ENCODE peak calls at places on chromosomes 11 and 22, in ten cellular contexts. One of them, this sample, is unnamed.

GRCh38 chr11:2775626-2776350 is 76.0 kb upstream of the KCNQ1OT1 start:
- DNase-seq in stomach: peak
- DNase-seq in dorsolateral prefrontal cortex: no peak
- DNase-seq in upper lobe of right lung: peak
- DNase-seq in A673: no peak
- DNase-seq in DND-41: no peak
- DNase-seq in GM23338: no peak
- DNase-seq in H1: no peak
- DNase-seq in ovary: peak
- DNase-seq in PC-9: no peak
- DNase-seq in this sample: no peak

GRCh38 chr11:10317776-10318526 is 13.1 kb downstream of the ADM start:
- DNase-seq in stomach: no peak
- DNase-seq in dorsolateral prefrontal cortex: no peak
- DNase-seq in upper lobe of right lung: no peak
- DNase-seq in A673: no peak
- DNase-seq in DND-41: no peak
- DNase-seq in GM23338: no peak
- DNase-seq in H1: no peak
- DNase-seq in ovary: no peak
- DNase-seq in PC-9: no peak
- DNase-seq in this sample: no peak

GRCh38 chr11:125223901-125224331 is 59.4 kb downstream of the PKNOX2 start:
- DNase-seq in stomach: no peak
- DNase-seq in dorsolateral prefrontal cortex: no peak
- DNase-seq in upper lobe of right lung: no peak
- DNase-seq in A673: no peak
- DNase-seq in DND-41: no peak
- DNase-seq in GM23338: no peak
- DNase-seq in H1: no peak
- DNase-seq in ovary: peak
- DNase-seq in PC-9: no peak
- DNase-seq in this sample: no peak

GRCh38 chr11:116145187-116145865 is 627.5 kb downstream of the BUD13 start:
- DNase-seq in stomach: no peak
- DNase-seq in dorsolateral prefrontal cortex: no peak
- DNase-seq in upper lobe of right lung: no peak
- DNase-seq in A673: no peak
- DNase-seq in DND-41: no peak
- DNase-seq in GM23338: peak
- DNase-seq in H1: no peak
- DNase-seq in ovary: no peak
- DNase-seq in PC-9: no peak
- DNase-seq in this sample: no peak

GRCh38 chr11:75592699-75593098 is 30.6 kb downstream of the SERPINH1 start:
- DNase-seq in stomach: no peak
- DNase-seq in dorsolateral prefrontal cortex: no peak
- DNase-seq in upper lobe of right lung: no peak
- DNase-seq in A673: no peak
- DNase-seq in DND-41: no peak
- DNase-seq in GM23338: no peak
- DNase-seq in H1: no peak
- DNase-seq in ovary: no peak
- DNase-seq in PC-9: no peak
- DNase-seq in this sample: no peak

GRCh38 chr11:67315325-67315909 is 12.1 kb downstream of the SSH3 start:
- DNase-seq in stomach: no peak
- DNase-seq in dorsolateral prefrontal cortex: no peak
- DNase-seq in upper lobe of right lung: no peak
- DNase-seq in A673: no peak
- DNase-seq in DND-41: no peak
- DNase-seq in GM23338: no peak
- DNase-seq in H1: no peak
- DNase-seq in ovary: no peak
- DNase-seq in PC-9: no peak
- DNase-seq in this sample: no peak

GRCh38 chr11:87425391-87425790 is 387.7 kb downstream of the TMEM135 start:
- DNase-seq in stomach: no peak
- DNase-seq in dorsolateral prefrontal cortex: no peak
- DNase-seq in upper lobe of right lung: no peak
- DNase-seq in A673: no peak
- DNase-seq in DND-41: no peak
- DNase-seq in GM23338: no peak
- DNase-seq in H1: no peak
- DNase-seq in ovary: no peak
- DNase-seq in PC-9: no peak
- DNase-seq in this sample: no peak

GRCh38 chr11:18836415-18836814 is 44.8 kb upstream of the PTPN5 start:
- DNase-seq in stomach: no peak
- DNase-seq in dorsolateral prefrontal cortex: no peak
- DNase-seq in upper lobe of right lung: no peak
- DNase-seq in A673: no peak
- DNase-seq in DND-41: peak
- DNase-seq in GM23338: no peak
- DNase-seq in H1: no peak
- DNase-seq in ovary: no peak
- DNase-seq in PC-9: no peak
- DNase-seq in this sample: no peak

GRCh38 chr11:1884123-1884415 is 7.6 kb downstream of the PRR33 start:
- DNase-seq in stomach: no peak
- DNase-seq in dorsolateral prefrontal cortex: no peak
- DNase-seq in upper lobe of right lung: peak
- DNase-seq in A673: no peak
- DNase-seq in DND-41: no peak
- DNase-seq in GM23338: no peak
- DNase-seq in H1: no peak
- DNase-seq in ovary: no peak
- DNase-seq in PC-9: no peak
- DNase-seq in this sample: no peak

GRCh38 chr11:124536520-124536919 is 6.9 kb downstream of the OR8B12 start:
- DNase-seq in stomach: no peak
- DNase-seq in dorsolateral prefrontal cortex: peak
- DNase-seq in upper lobe of right lung: no peak
- DNase-seq in A673: peak
- DNase-seq in DND-41: no peak
- DNase-seq in GM23338: peak
- DNase-seq in H1: peak
- DNase-seq in ovary: no peak
- DNase-seq in PC-9: peak
- DNase-seq in this sample: no peak

GRCh38 chr11:126384449-126385070 is 29.1 kb downstream of the ST3GAL4 start:
- DNase-seq in stomach: no peak
- DNase-seq in dorsolateral prefrontal cortex: peak
- DNase-seq in upper lobe of right lung: no peak
- DNase-seq in A673: no peak
- DNase-seq in DND-41: no peak
- DNase-seq in GM23338: no peak
- DNase-seq in H1: no peak
- DNase-seq in ovary: peak
- DNase-seq in PC-9: no peak
- DNase-seq in this sample: no peak

GRCh38 chr11:110356769-110357671 is 60.6 kb upstream of the RDX start:
- DNase-seq in stomach: no peak
- DNase-seq in dorsolateral prefrontal cortex: no peak
- DNase-seq in upper lobe of right lung: no peak
- DNase-seq in A673: peak
- DNase-seq in DND-41: no peak
- DNase-seq in GM23338: no peak
- DNase-seq in H1: no peak
- DNase-seq in ovary: no peak
- DNase-seq in PC-9: peak
- DNase-seq in this sample: no peak

GRCh38 chr22:42978453-42979103 is 36.4 kb downstream of the PACSIN2 start:
- DNase-seq in stomach: no peak
- DNase-seq in dorsolateral prefrontal cortex: no peak
- DNase-seq in upper lobe of right lung: no peak
- DNase-seq in A673: no peak
- DNase-seq in DND-41: no peak
- DNase-seq in GM23338: no peak
- DNase-seq in H1: no peak
- DNase-seq in ovary: no peak
- DNase-seq in PC-9: peak
- DNase-seq in this sample: peak

GRCh38 chr11:114084414-114084813 is 24.9 kb downstream of the ZBTB16 start:
- DNase-seq in stomach: no peak
- DNase-seq in dorsolateral prefrontal cortex: no peak
- DNase-seq in upper lobe of right lung: no peak
- DNase-seq in A673: no peak
- DNase-seq in DND-41: no peak
- DNase-seq in GM23338: no peak
- DNase-seq in H1: no peak
- DNase-seq in ovary: no peak
- DNase-seq in PC-9: no peak
- DNase-seq in this sample: no peak
- H3K27ac ChIP-seq in stomach: peak
- H3K27ac ChIP-seq in dorsolateral prefrontal cortex: peak
- H3K27ac ChIP-seq in upper lobe of right lung: no peak
- H3K27ac ChIP-seq in A673: no peak
- H3K27ac ChIP-seq in DND-41: no peak
- H3K27ac ChIP-seq in GM23338: no peak
- H3K27ac ChIP-seq in H1: no peak
- H3K27ac ChIP-seq in ovary: no peak
- H3K27ac ChIP-seq in PC-9: no peak
- H3K27ac ChIP-seq in this sample: peak

GRCh38 chr11:131977854-131978253 is 607.4 kb downstream of the NTM start:
- DNase-seq in stomach: no peak
- DNase-seq in dorsolateral prefrontal cortex: no peak
- DNase-seq in upper lobe of right lung: no peak
- DNase-seq in A673: no peak
- DNase-seq in DND-41: no peak
- DNase-seq in GM23338: peak
- DNase-seq in H1: no peak
- DNase-seq in ovary: no peak
- DNase-seq in PC-9: no peak
- DNase-seq in this sample: peak
- TF ChIP-seq CTCF in stomach: no peak
- TF ChIP-seq CTCF in dorsolateral prefrontal cortex: no peak
- TF ChIP-seq CTCF in upper lobe of right lung: no peak
- TF ChIP-seq CTCF in A673: no peak
- TF ChIP-seq CTCF in DND-41: no peak
- TF ChIP-seq CTCF in GM23338: no peak
- TF ChIP-seq CTCF in H1: no peak
- TF ChIP-seq CTCF in ovary: no peak
- TF ChIP-seq CTCF in PC-9: no peak
- TF ChIP-seq CTCF in this sample: no peak

GRCh38 chr11:59614277-59615131 is 1.1 kb downstream of the OSBP start:
- DNase-seq in stomach: no peak
- DNase-seq in dorsolateral prefrontal cortex: no peak
- DNase-seq in upper lobe of right lung: no peak
- DNase-seq in A673: peak
- DNase-seq in DND-41: no peak
- DNase-seq in GM23338: no peak
- DNase-seq in H1: no peak
- DNase-seq in ovary: peak
- DNase-seq in PC-9: no peak
- DNase-seq in this sample: peak
- H3K27ac ChIP-seq in stomach: peak
- H3K27ac ChIP-seq in dorsolateral prefrontal cortex: peak
- H3K27ac ChIP-seq in upper lobe of right lung: peak
- H3K27ac ChIP-seq in A673: peak
- H3K27ac ChIP-seq in DND-41: peak
- H3K27ac ChIP-seq in GM23338: no peak
- H3K27ac ChIP-seq in H1: no peak
- H3K27ac ChIP-seq in ovary: peak
- H3K27ac ChIP-seq in PC-9: peak
- H3K27ac ChIP-seq in this sample: peak

GRCh38 chr22:20533095-20533878 is 25.9 kb downstream of the MED15 start:
- DNase-seq in stomach: no peak
- DNase-seq in dorsolateral prefrontal cortex: no peak
- DNase-seq in upper lobe of right lung: no peak
- DNase-seq in A673: no peak
- DNase-seq in DND-41: no peak
- DNase-seq in GM23338: no peak
- DNase-seq in H1: no peak
- DNase-seq in ovary: no peak
- DNase-seq in PC-9: no peak
- DNase-seq in this sample: no peak
- TF ChIP-seq CTCF in stomach: no peak
- TF ChIP-seq CTCF in dorsolateral prefrontal cortex: no peak
- TF ChIP-seq CTCF in upper lobe of right lung: no peak
- TF ChIP-seq CTCF in A673: no peak
- TF ChIP-seq CTCF in DND-41: no peak
- TF ChIP-seq CTCF in GM23338: no peak
- TF ChIP-seq CTCF in H1: no peak
- TF ChIP-seq CTCF in ovary: no peak
- TF ChIP-seq CTCF in PC-9: no peak
- TF ChIP-seq CTCF in this sample: no peak

DNA sequence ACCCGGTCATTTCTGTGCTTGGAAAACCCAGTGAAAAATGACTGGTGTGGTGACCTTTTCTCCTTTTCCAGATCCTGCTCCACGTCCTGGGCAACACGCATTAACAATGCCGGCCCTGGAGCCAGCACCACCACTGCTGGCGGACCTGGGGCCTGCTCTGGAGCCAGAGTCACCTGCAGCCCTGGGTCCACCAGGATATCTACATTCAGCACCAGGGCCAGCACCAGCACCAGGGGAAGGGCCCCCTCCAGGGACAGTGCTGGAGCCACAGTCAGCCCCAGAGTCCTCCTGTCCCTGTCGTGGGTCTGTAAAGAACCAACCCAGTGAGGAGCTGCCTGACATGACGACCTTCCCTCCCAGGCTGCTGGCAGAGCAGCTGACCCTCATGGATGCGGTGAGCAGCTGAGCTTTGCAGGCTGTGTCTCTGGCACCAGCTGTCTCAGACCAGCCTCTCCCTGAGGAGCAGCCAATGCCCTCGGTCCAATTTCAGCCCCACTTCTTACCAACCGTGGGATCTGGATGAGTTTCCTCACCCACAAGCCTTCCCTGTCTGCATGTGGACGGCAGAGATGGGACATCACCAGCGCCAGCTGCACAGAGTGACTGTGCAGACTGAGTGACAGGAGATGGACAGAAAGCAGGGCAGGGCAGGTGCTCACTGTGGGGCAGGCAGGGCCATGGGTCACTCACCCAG is 1.9 kb downstream of the RGL4 start:
- DNase-seq in stomach: no peak
- DNase-seq in dorsolateral prefrontal cortex: no peak
- DNase-seq in upper lobe of right lung: no peak
- DNase-seq in A673: no peak
- DNase-seq in DND-41: peak
- DNase-seq in GM23338: peak
- DNase-seq in H1: no peak
- DNase-seq in ovary: no peak
- DNase-seq in PC-9: no peak
- DNase-seq in this sample: no peak
- H3K27ac ChIP-seq in stomach: no peak
- H3K27ac ChIP-seq in dorsolateral prefrontal cortex: no peak
- H3K27ac ChIP-seq in upper lobe of right lung: no peak
- H3K27ac ChIP-seq in A673: no peak
- H3K27ac ChIP-seq in DND-41: peak
- H3K27ac ChIP-seq in GM23338: no peak
- H3K27ac ChIP-seq in H1: no peak
- H3K27ac ChIP-seq in ovary: no peak
- H3K27ac ChIP-seq in PC-9: no peak
- H3K27ac ChIP-seq in this sample: no peak

DNA sequence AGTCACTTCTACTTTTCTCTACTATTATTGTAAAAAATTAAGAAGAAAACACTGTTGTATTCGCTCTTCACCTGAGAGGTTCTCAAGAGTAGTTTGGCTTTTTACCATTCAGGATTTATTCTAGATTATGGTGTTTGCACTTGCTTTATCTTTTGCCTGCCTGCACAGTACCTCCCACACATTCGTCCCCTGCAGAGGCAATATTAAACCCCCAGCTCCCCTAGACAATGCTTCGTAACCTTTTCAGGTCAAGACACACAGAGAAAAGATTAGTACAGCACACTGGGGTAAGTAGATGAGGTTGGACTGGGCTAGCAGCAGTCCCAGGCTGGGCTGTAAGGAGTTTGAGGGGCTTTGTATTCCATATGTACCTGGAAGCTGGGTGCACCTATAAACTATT is 62.4 kb downstream of the TNRC6B start:
- DNase-seq in stomach: no peak
- DNase-seq in dorsolateral prefrontal cortex: no peak
- DNase-seq in upper lobe of right lung: no peak
- DNase-seq in A673: no peak
- DNase-seq in DND-41: no peak
- DNase-seq in GM23338: no peak
- DNase-seq in H1: no peak
- DNase-seq in ovary: no peak
- DNase-seq in PC-9: no peak
- DNase-seq in this sample: no peak
- TF ChIP-seq CTCF in stomach: no peak
- TF ChIP-seq CTCF in dorsolateral prefrontal cortex: no peak
- TF ChIP-seq CTCF in upper lobe of right lung: no peak
- TF ChIP-seq CTCF in A673: no peak
- TF ChIP-seq CTCF in DND-41: no peak
- TF ChIP-seq CTCF in GM23338: no peak
- TF ChIP-seq CTCF in H1: no peak
- TF ChIP-seq CTCF in ovary: no peak
- TF ChIP-seq CTCF in PC-9: no peak
- TF ChIP-seq CTCF in this sample: no peak